ENCODE peak calls at places on chromosomes 4 and X, in ten cellular contexts. One of them, this sample, is unnamed.

GRCh38 chr4:89356086-89356485 is 48.5 kb upstream of the GPRIN3 start:
- DNase-seq in mammary epithelial cell: no peak
- DNase-seq in esophagus squamous epithelium: no peak
- DNase-seq in GM23338: no peak
- DNase-seq in Peyer's patch: no peak
- DNase-seq in suprapubic skin: no peak
- DNase-seq in pancreas: no peak
- DNase-seq in RWPE1: no peak
- DNase-seq in dorsolateral prefrontal cortex: no peak
- DNase-seq in colonic mucosa: peak
- DNase-seq in this sample: no peak

GRCh38 chr4:147192679-147193078 is 247.0 kb upstream of the TTC29 start:
- DNase-seq in esophagus squamous epithelium: no peak
- DNase-seq in pancreas: no peak
- DNase-seq in dorsolateral prefrontal cortex: no peak
- DNase-seq in mammary epithelial cell: no peak
- DNase-seq in RWPE1: no peak
- DNase-seq in colonic mucosa: no peak
- DNase-seq in suprapubic skin: no peak
- DNase-seq in GM23338: no peak
- DNase-seq in Peyer's patch: no peak
- DNase-seq in this sample: no peak

GRCh38 chr4:26525136-26525535 is 34.9 kb upstream of the CCKAR start:
- DNase-seq in suprapubic skin: no peak
- DNase-seq in mammary epithelial cell: peak
- DNase-seq in RWPE1: peak
- DNase-seq in dorsolateral prefrontal cortex: no peak
- DNase-seq in colonic mucosa: no peak
- DNase-seq in Peyer's patch: no peak
- DNase-seq in GM23338: no peak
- DNase-seq in pancreas: no peak
- DNase-seq in esophagus squamous epithelium: no peak
- DNase-seq in this sample: no peak

GRCh38 chrX:115912372-115912897 is 258.1 kb upstream of the AGTR2 start:
- DNase-seq in pancreas: no peak
- DNase-seq in mammary epithelial cell: no peak
- DNase-seq in esophagus squamous epithelium: no peak
- DNase-seq in GM23338: peak
- DNase-seq in dorsolateral prefrontal cortex: no peak
- DNase-seq in colonic mucosa: no peak
- DNase-seq in RWPE1: no peak
- DNase-seq in Peyer's patch: no peak
- DNase-seq in suprapubic skin: no peak
- DNase-seq in this sample: no peak

GRCh38 chrX:1108451-1109445 is 103.7 kb downstream of the CRLF2 start:
- DNase-seq in pancreas: no peak
- DNase-seq in suprapubic skin: peak
- DNase-seq in dorsolateral prefrontal cortex: no peak
- DNase-seq in Peyer's patch: no peak
- DNase-seq in RWPE1: no peak
- DNase-seq in esophagus squamous epithelium: no peak
- DNase-seq in colonic mucosa: no peak
- DNase-seq in mammary epithelial cell: no peak
- DNase-seq in GM23338: peak
- DNase-seq in this sample: no peak

GRCh38 chr4:73067971-73068394 is 1.5 kb downstream of the COX18 start:
- DNase-seq in mammary epithelial cell: no peak
- DNase-seq in colonic mucosa: no peak
- DNase-seq in GM23338: no peak
- DNase-seq in pancreas: no peak
- DNase-seq in Peyer's patch: no peak
- DNase-seq in dorsolateral prefrontal cortex: no peak
- DNase-seq in esophagus squamous epithelium: no peak
- DNase-seq in suprapubic skin: no peak
- DNase-seq in RWPE1: peak
- DNase-seq in this sample: no peak

GRCh38 chr4:37999000-37999745 is 39.0 kb downstream of the PTTG2 start:
- DNase-seq in dorsolateral prefrontal cortex: no peak
- DNase-seq in suprapubic skin: no peak
- DNase-seq in GM23338: no peak
- DNase-seq in pancreas: no peak
- DNase-seq in esophagus squamous epithelium: no peak
- DNase-seq in Peyer's patch: no peak
- DNase-seq in colonic mucosa: peak
- DNase-seq in mammary epithelial cell: no peak
- DNase-seq in RWPE1: no peak
- DNase-seq in this sample: no peak

GRCh38 chr4:128837679-128838078 is 28.2 kb downstream of the JADE1 start:
- DNase-seq in mammary epithelial cell: no peak
- DNase-seq in RWPE1: no peak
- DNase-seq in Peyer's patch: no peak
- DNase-seq in dorsolateral prefrontal cortex: no peak
- DNase-seq in colonic mucosa: no peak
- DNase-seq in suprapubic skin: no peak
- DNase-seq in GM23338: no peak
- DNase-seq in pancreas: no peak
- DNase-seq in esophagus squamous epithelium: no peak
- DNase-seq in this sample: no peak

GRCh38 chrX:149829751-149830191 is 48.0 kb downstream of the MAGEA9 start:
- DNase-seq in suprapubic skin: no peak
- DNase-seq in Peyer's patch: no peak
- DNase-seq in esophagus squamous epithelium: no peak
- DNase-seq in colonic mucosa: no peak
- DNase-seq in pancreas: no peak
- DNase-seq in dorsolateral prefrontal cortex: no peak
- DNase-seq in GM23338: peak
- DNase-seq in mammary epithelial cell: peak
- DNase-seq in RWPE1: peak
- DNase-seq in this sample: peak

GRCh38 chrX:106874075-106874474 is 29.1 kb downstream of the RIPPLY1 start:
- DNase-seq in esophagus squamous epithelium: no peak
- DNase-seq in colonic mucosa: no peak
- DNase-seq in pancreas: no peak
- DNase-seq in dorsolateral prefrontal cortex: no peak
- DNase-seq in suprapubic skin: no peak
- DNase-seq in Peyer's patch: no peak
- DNase-seq in RWPE1: peak
- DNase-seq in mammary epithelial cell: no peak
- DNase-seq in GM23338: peak
- DNase-seq in this sample: no peak

GRCh38 chr4:42397256-42397634 is at the start of gene SHISA3:
- DNase-seq in GM23338: peak
- DNase-seq in suprapubic skin: no peak
- DNase-seq in RWPE1: no peak
- DNase-seq in colonic mucosa: peak
- DNase-seq in dorsolateral prefrontal cortex: no peak
- DNase-seq in esophagus squamous epithelium: no peak
- DNase-seq in mammary epithelial cell: no peak
- DNase-seq in Peyer's patch: peak
- DNase-seq in pancreas: peak
- DNase-seq in this sample: no peak

GRCh38 chrX:110791206-110791605 is 4.4 kb downstream of the CHRDL1 start:
- DNase-seq in dorsolateral prefrontal cortex: no peak
- DNase-seq in suprapubic skin: no peak
- DNase-seq in pancreas: no peak
- DNase-seq in colonic mucosa: no peak
- DNase-seq in Peyer's patch: no peak
- DNase-seq in RWPE1: no peak
- DNase-seq in GM23338: no peak
- DNase-seq in mammary epithelial cell: no peak
- DNase-seq in esophagus squamous epithelium: no peak
- DNase-seq in this sample: no peak

GRCh38 chrX:110786486-110786885 is 9.1 kb downstream of the CHRDL1 start:
- DNase-seq in pancreas: no peak
- DNase-seq in esophagus squamous epithelium: no peak
- DNase-seq in suprapubic skin: no peak
- DNase-seq in mammary epithelial cell: no peak
- DNase-seq in GM23338: no peak
- DNase-seq in Peyer's patch: no peak
- DNase-seq in colonic mucosa: no peak
- DNase-seq in RWPE1: no peak
- DNase-seq in dorsolateral prefrontal cortex: no peak
- DNase-seq in this sample: no peak
- H3K27ac ChIP-seq in pancreas: no peak
- H3K27ac ChIP-seq in esophagus squamous epithelium: no peak
- H3K27ac ChIP-seq in suprapubic skin: no peak
- H3K27ac ChIP-seq in mammary epithelial cell: no peak
- H3K27ac ChIP-seq in GM23338: no peak
- H3K27ac ChIP-seq in Peyer's patch: no peak
- H3K27ac ChIP-seq in colonic mucosa: no peak
- H3K27ac ChIP-seq in RWPE1: no peak
- H3K27ac ChIP-seq in dorsolateral prefrontal cortex: no peak
- H3K27ac ChIP-seq in this sample: no peak

DNA sequence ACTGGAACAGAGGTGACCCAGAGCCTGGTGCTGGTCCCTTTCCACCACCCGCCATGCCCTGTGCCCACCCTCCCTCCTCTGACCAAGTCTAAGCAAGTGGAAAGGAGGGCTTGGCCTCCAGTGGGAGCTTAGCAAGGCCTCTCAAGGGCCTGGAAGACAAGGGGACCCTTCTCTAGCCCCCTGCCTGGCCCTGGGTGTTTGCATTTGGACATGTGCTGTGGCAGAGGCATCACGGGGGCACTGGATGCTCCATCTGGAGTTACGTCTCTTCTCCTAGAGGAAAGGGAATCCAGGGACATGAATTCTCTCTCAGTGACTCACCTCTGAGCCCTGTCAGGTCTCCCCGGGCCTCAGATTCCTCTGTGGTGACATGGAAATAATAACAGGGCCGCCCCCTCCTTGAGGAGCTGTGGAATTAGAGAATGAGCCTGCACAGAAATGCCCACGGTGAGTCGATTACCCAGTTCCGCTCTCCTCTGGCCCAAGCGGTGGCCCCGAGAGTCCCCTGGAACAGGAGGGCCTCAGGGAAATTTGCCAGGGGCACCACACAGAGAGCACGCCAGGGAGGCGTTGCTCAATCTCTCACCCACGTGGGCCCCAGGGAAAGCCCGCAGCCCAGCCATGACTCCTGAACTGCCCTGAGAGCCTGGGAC is 189.7 kb downstream of the BCOR start:
- DNase-seq in Peyer's patch: no peak
- DNase-seq in GM23338: no peak
- DNase-seq in colonic mucosa: no peak
- DNase-seq in suprapubic skin: no peak
- DNase-seq in esophagus squamous epithelium: no peak
- DNase-seq in dorsolateral prefrontal cortex: peak
- DNase-seq in pancreas: no peak
- DNase-seq in mammary epithelial cell: peak
- DNase-seq in RWPE1: peak
- DNase-seq in this sample: no peak
- H3K27ac ChIP-seq in Peyer's patch: no peak
- H3K27ac ChIP-seq in GM23338: no peak
- H3K27ac ChIP-seq in colonic mucosa: no peak
- H3K27ac ChIP-seq in suprapubic skin: no peak
- H3K27ac ChIP-seq in esophagus squamous epithelium: no peak
- H3K27ac ChIP-seq in dorsolateral prefrontal cortex: no peak
- H3K27ac ChIP-seq in pancreas: peak
- H3K27ac ChIP-seq in mammary epithelial cell: no peak
- H3K27ac ChIP-seq in RWPE1: peak
- H3K27ac ChIP-seq in this sample: no peak

DNA sequence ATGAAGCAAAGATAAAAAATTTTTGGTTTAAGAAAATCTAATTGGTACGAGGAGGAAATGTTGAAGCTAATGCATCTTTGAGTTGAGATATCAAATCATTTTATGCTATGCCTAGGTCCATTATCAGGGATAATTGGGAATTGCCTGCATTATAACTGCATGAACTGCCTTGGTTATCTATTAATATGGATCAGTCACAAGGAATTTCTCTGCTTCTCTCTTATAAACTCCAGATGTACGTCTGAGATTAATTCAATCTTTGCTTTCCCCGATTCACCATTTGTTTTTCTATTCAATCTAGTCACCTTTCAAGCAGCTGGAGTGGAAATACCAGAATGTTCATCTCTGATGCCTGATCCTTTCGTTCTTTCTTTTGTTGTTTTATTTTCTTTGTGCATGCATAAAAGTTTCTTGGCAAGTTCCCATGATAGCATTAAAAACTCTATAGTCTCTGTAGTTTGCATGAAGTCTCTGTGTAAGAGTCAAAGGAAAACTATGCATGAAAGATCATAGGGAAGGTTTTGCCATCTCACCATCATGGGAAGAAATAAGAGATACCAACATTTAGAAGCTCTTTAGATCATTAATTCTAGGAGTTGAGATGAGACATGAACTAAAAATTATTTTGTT is 22.6 kb downstream of the SYNPO2 start:
- DNase-seq in Peyer's patch: no peak
- DNase-seq in dorsolateral prefrontal cortex: no peak
- DNase-seq in RWPE1: no peak
- DNase-seq in pancreas: no peak
- DNase-seq in GM23338: no peak
- DNase-seq in suprapubic skin: no peak
- DNase-seq in mammary epithelial cell: no peak
- DNase-seq in esophagus squamous epithelium: no peak
- DNase-seq in colonic mucosa: no peak
- DNase-seq in this sample: no peak
- H3K27ac ChIP-seq in Peyer's patch: no peak
- H3K27ac ChIP-seq in dorsolateral prefrontal cortex: no peak
- H3K27ac ChIP-seq in RWPE1: no peak
- H3K27ac ChIP-seq in pancreas: no peak
- H3K27ac ChIP-seq in GM23338: no peak
- H3K27ac ChIP-seq in suprapubic skin: no peak
- H3K27ac ChIP-seq in mammary epithelial cell: no peak
- H3K27ac ChIP-seq in esophagus squamous epithelium: no peak
- H3K27ac ChIP-seq in colonic mucosa: no peak
- H3K27ac ChIP-seq in this sample: no peak

GRCh38 chr4:140932646-140933045 is 176.5 kb upstream of the TBC1D9 start:
- DNase-seq in mammary epithelial cell: no peak
- DNase-seq in colonic mucosa: no peak
- DNase-seq in GM23338: no peak
- DNase-seq in suprapubic skin: no peak
- DNase-seq in Peyer's patch: no peak
- DNase-seq in RWPE1: no peak
- DNase-seq in dorsolateral prefrontal cortex: no peak
- DNase-seq in esophagus squamous epithelium: no peak
- DNase-seq in pancreas: no peak
- DNase-seq in this sample: no peak

GRCh38 chr4:140930556-140930955 is 174.4 kb upstream of the TBC1D9 start:
- DNase-seq in mammary epithelial cell: no peak
- DNase-seq in suprapubic skin: no peak
- DNase-seq in pancreas: no peak
- DNase-seq in RWPE1: no peak
- DNase-seq in esophagus squamous epithelium: no peak
- DNase-seq in dorsolateral prefrontal cortex: no peak
- DNase-seq in colonic mucosa: no peak
- DNase-seq in GM23338: no peak
- DNase-seq in Peyer's patch: no peak
- DNase-seq in this sample: no peak

GRCh38 chr4:140931904-140932303 is 175.7 kb upstream of the TBC1D9 start:
- DNase-seq in dorsolateral prefrontal cortex: no peak
- DNase-seq in colonic mucosa: no peak
- DNase-seq in Peyer's patch: no peak
- DNase-seq in RWPE1: no peak
- DNase-seq in GM23338: no peak
- DNase-seq in mammary epithelial cell: no peak
- DNase-seq in suprapubic skin: no peak
- DNase-seq in esophagus squamous epithelium: no peak
- DNase-seq in pancreas: no peak
- DNase-seq in this sample: no peak

GRCh38 chr4:140937866-140938265 is 181.7 kb upstream of the TBC1D9 start:
- DNase-seq in mammary epithelial cell: no peak
- DNase-seq in GM23338: no peak
- DNase-seq in dorsolateral prefrontal cortex: no peak
- DNase-seq in RWPE1: no peak
- DNase-seq in colonic mucosa: no peak
- DNase-seq in esophagus squamous epithelium: no peak
- DNase-seq in Peyer's patch: no peak
- DNase-seq in pancreas: no peak
- DNase-seq in suprapubic skin: no peak
- DNase-seq in this sample: no peak

GRCh38 chr4:140935259-140935658 is 179.1 kb upstream of the TBC1D9 start:
- DNase-seq in dorsolateral prefrontal cortex: no peak
- DNase-seq in mammary epithelial cell: no peak
- DNase-seq in esophagus squamous epithelium: no peak
- DNase-seq in RWPE1: no peak
- DNase-seq in pancreas: no peak
- DNase-seq in GM23338: no peak
- DNase-seq in suprapubic skin: no peak
- DNase-seq in Peyer's patch: no peak
- DNase-seq in colonic mucosa: no peak
- DNase-seq in this sample: no peak
- H3K27ac ChIP-seq in dorsolateral prefrontal cortex: no peak
- H3K27ac ChIP-seq in mammary epithelial cell: no peak
- H3K27ac ChIP-seq in esophagus squamous epithelium: no peak
- H3K27ac ChIP-seq in RWPE1: no peak
- H3K27ac ChIP-seq in pancreas: no peak
- H3K27ac ChIP-seq in GM23338: no peak
- H3K27ac ChIP-seq in suprapubic skin: no peak
- H3K27ac ChIP-seq in Peyer's patch: no peak
- H3K27ac ChIP-seq in colonic mucosa: no peak
- H3K27ac ChIP-seq in this sample: no peak